ENCODE peak calls at places on chromosomes 7 and 10, in four cellular contexts. One of them, this sample, is unnamed.

GRCh38 chr10:82742478-82742877 is 867.5 kb downstream of the NRG3 start:
- DNase-seq in right lobe of liver: no peak
- DNase-seq in mucosa of gallbladder: peak; percentile 24
- DNase-seq in A172: peak; percentile 95
- DNase-seq in this sample: no peak

GRCh38 chr10:99551158-99551557 is 18.4 kb downstream of the NKX2-3 start:
- DNase-seq in right lobe of liver: no peak
- DNase-seq in mucosa of gallbladder: no peak
- DNase-seq in A172: peak; percentile 59
- DNase-seq in this sample: peak; percentile 58

GRCh38 chr7:53350241-53350640 is 314.8 kb downstream of the POM121L12 start:
- DNase-seq in right lobe of liver: peak; percentile 59
- DNase-seq in mucosa of gallbladder: peak; percentile 30
- DNase-seq in A172: no peak
- DNase-seq in this sample: peak; percentile 22

GRCh38 chr7:13151982-13152381 is 464.5 kb downstream of the ARL4A start:
- DNase-seq in right lobe of liver: no peak
- DNase-seq in mucosa of gallbladder: no peak
- DNase-seq in A172: no peak
- DNase-seq in this sample: no peak

GRCh38 chr10:103199498-103199897 is 6.4 kb upstream of the NT5C2 start:
- DNase-seq in right lobe of liver: no peak
- DNase-seq in mucosa of gallbladder: no peak
- DNase-seq in A172: no peak
- DNase-seq in this sample: no peak

GRCh38 chr7:64313740-64314491 is at the start of gene ZNF736:
- DNase-seq in right lobe of liver: peak; percentile 82
- DNase-seq in mucosa of gallbladder: peak; percentile 94
- DNase-seq in A172: peak; percentile 70
- DNase-seq in this sample: peak; percentile 90

GRCh38 chr10:120433176-120433575 is 23.9 kb upstream of the PLPP4 start:
- DNase-seq in right lobe of liver: no peak
- DNase-seq in mucosa of gallbladder: no peak
- DNase-seq in A172: no peak
- DNase-seq in this sample: no peak

GRCh38 chr7:44637788-44638594 is 31.6 kb downstream of the OGDH start:
- DNase-seq in right lobe of liver: no peak
- DNase-seq in mucosa of gallbladder: no peak
- DNase-seq in A172: peak; percentile 97
- DNase-seq in this sample: peak; percentile 60

GRCh38 chr7:43895847-43896415 is 10.5 kb downstream of the URGCP start:
- DNase-seq in right lobe of liver: no peak
- DNase-seq in mucosa of gallbladder: no peak
- DNase-seq in A172: no peak
- DNase-seq in this sample: no peak

GRCh38 chr10:106740-107139 is 28.5 kb upstream of the ZMYND11 start:
- DNase-seq in right lobe of liver: no peak
- DNase-seq in mucosa of gallbladder: no peak
- DNase-seq in A172: no peak
- DNase-seq in this sample: no peak

GRCh38 chr10:14211617-14212016 is 119.1 kb downstream of the FRMD4A start:
- DNase-seq in right lobe of liver: no peak
- DNase-seq in mucosa of gallbladder: no peak
- DNase-seq in A172: no peak
- DNase-seq in this sample: no peak

GRCh38 chr10:55449981-55450380 is 649.0 kb upstream of the PCDH15 start:
- DNase-seq in right lobe of liver: no peak
- DNase-seq in mucosa of gallbladder: no peak
- DNase-seq in A172: no peak
- DNase-seq in this sample: no peak

GRCh38 chr7:76133839-76134238 is 67.9 kb upstream of the SRRM3 start:
- DNase-seq in right lobe of liver: no peak
- DNase-seq in mucosa of gallbladder: no peak
- DNase-seq in A172: no peak
- DNase-seq in this sample: no peak

GRCh38 chr10:48605786-48606529 is 1.1 kb upstream of the ARHGAP22 start:
- DNase-seq in right lobe of liver: no peak
- DNase-seq in mucosa of gallbladder: peak; percentile 6
- DNase-seq in A172: peak; percentile 52
- DNase-seq in this sample: no peak

GRCh38 chr10:21364196-21365114 is 161.0 kb downstream of the SKIDA1 start:
- DNase-seq in right lobe of liver: no peak
- DNase-seq in mucosa of gallbladder: no peak
- DNase-seq in A172: peak; percentile 88
- DNase-seq in this sample: peak; percentile 24

GRCh38 chr7:101140339-101140699 is 13.4 kb downstream of the SERPINE1 start:
- DNase-seq in right lobe of liver: no peak
- DNase-seq in mucosa of gallbladder: no peak
- DNase-seq in A172: no peak
- DNase-seq in this sample: no peak

GRCh38 chr10:109593686-109594085 is 329.6 kb downstream of the XPNPEP1 start:
- DNase-seq in right lobe of liver: no peak
- DNase-seq in mucosa of gallbladder: no peak
- DNase-seq in A172: no peak
- DNase-seq in this sample: no peak

GRCh38 chr10:104092749-104093148 is 7.1 kb upstream of the COL17A1 start:
- DNase-seq in right lobe of liver: no peak
- DNase-seq in mucosa of gallbladder: no peak
- DNase-seq in A172: no peak
- DNase-seq in this sample: no peak

GRCh38 chr10:133405272-133405671 is 11.3 kb downstream of the MTG1 start:
- DNase-seq in right lobe of liver: no peak
- DNase-seq in mucosa of gallbladder: no peak
- DNase-seq in A172: peak; percentile 5
- DNase-seq in this sample: no peak

GRCh38 chr7:118252087-118252486 is 27.6 kb downstream of the ANKRD7 start:
- DNase-seq in right lobe of liver: no peak
- DNase-seq in mucosa of gallbladder: no peak
- DNase-seq in A172: no peak
- DNase-seq in this sample: no peak

GRCh38 chr10:404341-404740 is 269.1 kb downstream of the ZMYND11 start:
- DNase-seq in right lobe of liver: no peak
- DNase-seq in mucosa of gallbladder: no peak
- DNase-seq in A172: no peak
- DNase-seq in this sample: no peak

GRCh38 chr7:151231080-151231479 is 1.2 kb upstream of the CHPF2 start:
- DNase-seq in right lobe of liver: no peak
- DNase-seq in mucosa of gallbladder: no peak
- DNase-seq in A172: no peak
- DNase-seq in this sample: no peak

GRCh38 chr7:155591055-155591750 is 44.8 kb upstream of the CNPY1 start:
- DNase-seq in right lobe of liver: no peak
- DNase-seq in mucosa of gallbladder: no peak
- DNase-seq in A172: peak; percentile 4
- DNase-seq in this sample: peak; percentile 53

GRCh38 chr10:97708976-97709745 is 4.4 kb upstream of the MARVELD1 start:
- DNase-seq in right lobe of liver: peak; percentile 39
- DNase-seq in mucosa of gallbladder: peak; percentile 84
- DNase-seq in A172: peak; percentile 79
- DNase-seq in this sample: peak; percentile 83

GRCh38 chr10:10935032-10935431 is 82.6 kb upstream of the CELF2 start:
- DNase-seq in right lobe of liver: no peak
- DNase-seq in mucosa of gallbladder: no peak
- DNase-seq in A172: no peak
- DNase-seq in this sample: no peak

GRCh38 chr10:536371-536925 is 153.0 kb downstream of the DIP2C start:
- DNase-seq in right lobe of liver: no peak
- DNase-seq in mucosa of gallbladder: no peak
- DNase-seq in A172: no peak
- DNase-seq in this sample: no peak

GRCh38 chr7:5677538-5678294 is 103.7 kb downstream of the RNF216 start:
- DNase-seq in right lobe of liver: peak; percentile 53
- DNase-seq in mucosa of gallbladder: peak; percentile 60
- DNase-seq in A172: peak; percentile 81
- DNase-seq in this sample: peak; percentile 55

GRCh38 chr10:89216056-89216455 is 8.9 kb upstream of the CH25H start:
- DNase-seq in right lobe of liver: no peak
- DNase-seq in mucosa of gallbladder: no peak
- DNase-seq in A172: no peak
- DNase-seq in this sample: no peak

GRCh38 chr7:158402471-158402870 is 185.2 kb downstream of the PTPRN2 start:
- DNase-seq in right lobe of liver: no peak
- DNase-seq in mucosa of gallbladder: no peak
- DNase-seq in A172: no peak
- DNase-seq in this sample: no peak

GRCh38 chr10:42866115-42866995 is 83.8 kb downstream of the BMS1 start:
- DNase-seq in right lobe of liver: peak; percentile 90
- DNase-seq in mucosa of gallbladder: peak; percentile 79
- DNase-seq in A172: peak; percentile 54
- DNase-seq in this sample: peak; percentile 59